ENCODE peak calls at places on chromosomes 4 and X, in ten cellular contexts. F, A, S, K, Z, E, R, B, T and H are unnamed samples.

GRCh38 chr4:104487105-104487504 is 7.6 kb downstream of the CXXC4 start:
- DNase-seq in F (no peak), A (no peak), S (no peak), K (no peak), Z (no peak), E (no peak), R (no peak), B (no peak), T (no peak), H (no peak)

GRCh38 chrX:113287761-113288160 is 447.1 kb upstream of the AMOT start:
- DNase-seq in F (no peak), A (no peak), S (no peak), K (no peak), Z (no peak), E (no peak), R (no peak), B (no peak), T (no peak), H (no peak)

GRCh38 chr4:93852680-93853079 is 24.1 kb downstream of the ATOH1 start:
- DNase-seq in F (no peak), A (no peak), S (no peak), K (no peak), Z (no peak), E (no peak), R (no peak), B (no peak), T (no peak), H (no peak)

GRCh38 chr4:149795256-149795655 is 20.4 kb downstream of the IQCM start:
- DNase-seq in F (no peak), A (no peak), S (no peak), K (no peak), Z (no peak), E (no peak), R (no peak), B (no peak), T (no peak), H (no peak)

GRCh38 chr4:153075256-153075630 is 129.0 kb upstream of the TRIM2 start:
- DNase-seq in F (no peak), A (no peak), S (no peak), K (no peak), Z (no peak), E (no peak), R (no peak), B (no peak), T (no peak), H (no peak)

GRCh38 chrX:97616883-97617510 is 733.3 kb downstream of the RPA4 start:
- DNase-seq in F (peak; percentile 74), A (no peak), S (no peak), K (no peak), Z (peak; percentile 70), E (no peak), R (peak; percentile 53), B (peak; percentile 56), T (no peak), H (no peak)

GRCh38 chrX:101230636-101231035 is 11.1 kb downstream of the DRP2 start:
- DNase-seq in F (peak; percentile 51), A (no peak), S (no peak), K (no peak), Z (peak; percentile 39), E (no peak), R (no peak), B (peak; percentile 12), T (no peak), H (no peak)

GRCh38 chr4:189046642-189047041 is 894.0 kb upstream of the FRG1 start:
- DNase-seq in F (peak; percentile 24), A (no peak), S (no peak), K (no peak), Z (no peak), E (peak; percentile 80), R (peak; percentile 28), B (no peak), T (no peak), H (no peak)

GRCh38 chr4:124839786-124840390 is 127.4 kb upstream of the ANKRD50 start:
- DNase-seq in F (no peak), A (no peak), S (no peak), K (no peak), Z (peak; percentile 14), E (no peak), R (no peak), B (no peak), T (no peak), H (no peak)

GRCh38 chr4:25950476-25951389 is 36.7 kb downstream of the SMIM20 start:
- DNase-seq in F (no peak), A (no peak), S (no peak), K (no peak), Z (no peak), E (no peak), R (no peak), B (no peak), T (no peak), H (no peak)

GRCh38 chrX:52363247-52363883 is 5.5 kb upstream of the XAGE2 start:
- DNase-seq in F (peak; percentile 5), A (peak; percentile 59), S (no peak), K (no peak), Z (peak; percentile 37), E (no peak), R (no peak), B (no peak), T (no peak), H (no peak)

GRCh38 chr4:95367824-95368223 is 180.9 kb downstream of the UNC5C start:
- DNase-seq in F (no peak), A (no peak), S (no peak), K (no peak), Z (no peak), E (no peak), R (no peak), B (no peak), T (no peak), H (no peak)

GRCh38 chrX:49106930-49107329 is 16.6 kb downstream of the GPKOW start:
- DNase-seq in F (peak; percentile 52), A (peak; percentile 74), S (no peak), K (no peak), Z (peak; percentile 71), E (no peak), R (no peak), B (peak; percentile 67), T (no peak), H (no peak)

GRCh38 chrX:69010339-69010738 is 154.9 kb downstream of the PJA1 start:
- DNase-seq in F (no peak), A (no peak), S (no peak), K (no peak), Z (no peak), E (no peak), R (no peak), B (no peak), T (no peak), H (no peak)

GRCh38 chr4:153997506-153997905 is 208.6 kb upstream of the SFRP2 start:
- DNase-seq in F (no peak), A (no peak), S (no peak), K (no peak), Z (no peak), E (no peak), R (no peak), B (no peak), T (no peak), H (no peak)

GRCh38 chr4:171101845-171102244 is 711.4 kb upstream of the GALNTL6 start:
- DNase-seq in F (no peak), A (peak; percentile 11), S (no peak), K (no peak), Z (no peak), E (no peak), R (no peak), B (no peak), T (no peak), H (no peak)

GRCh38 chr4:121555315-121556107 is 141.3 kb downstream of the ANXA5 start:
- DNase-seq in F (peak; percentile 8), A (no peak), S (no peak), K (no peak), Z (peak; percentile 17), E (no peak), R (no peak), B (no peak), T (no peak), H (no peak)

GRCh38 chrX:134545524-134545923 is 85.6 kb downstream of the HPRT1 start:
- DNase-seq in F (no peak), A (no peak), S (no peak), K (no peak), Z (no peak), E (no peak), R (no peak), B (no peak), T (no peak), H (no peak)

GRCh38 chr4:66178901-66179300 is 508.6 kb upstream of the EPHA5 start:
- DNase-seq in F (no peak), A (no peak), S (no peak), K (no peak), Z (peak; percentile 17), E (no peak), R (peak; percentile 54), B (no peak), T (no peak), H (no peak)

GRCh38 chrX:71067727-71068051 is 445 bp downstream of the SNX12 start:
- DNase-seq in F (no peak), A (peak; percentile 32), S (no peak), K (no peak), Z (no peak), E (no peak), R (no peak), B (no peak), T (no peak), H (no peak)

GRCh38 chr4:136558940-136559494 is 973.3 kb downstream of the PCDH18 start:
- DNase-seq in F (no peak), A (no peak), S (no peak), K (no peak), Z (no peak), E (no peak), R (no peak), B (no peak), T (no peak), H (no peak)

GRCh38 chr4:126916626-126917140 is 716.1 kb upstream of the INTU start:
- DNase-seq in F (peak; percentile 86), A (no peak), S (no peak), K (no peak), Z (peak; percentile 85), E (no peak), R (peak; percentile 42), B (peak; percentile 56), T (no peak), H (no peak)

GRCh38 chrX:20720954-20721626 is 454.4 kb upstream of the RPS6KA3 start:
- DNase-seq in F (no peak), A (no peak), S (no peak), K (no peak), Z (no peak), E (no peak), R (no peak), B (no peak), T (no peak), H (no peak)

GRCh38 chr4:153809307-153809706 is 20.4 kb upstream of the SFRP2 start:
- DNase-seq in F (no peak), A (no peak), S (no peak), K (no peak), Z (no peak), E (no peak), R (no peak), B (no peak), T (no peak), H (no peak)

GRCh38 chr4:142372570-142373300 is 473.4 kb downstream of the INPP4B start:
- DNase-seq in F (peak; percentile 19), A (no peak), S (no peak), K (no peak), Z (no peak), E (no peak), R (no peak), B (no peak), T (no peak), H (no peak)

GRCh38 chrX:87299563-87300160 is 217.9 kb upstream of the KLHL4 start:
- DNase-seq in F (peak; percentile 8), A (peak; percentile 43), S (no peak), K (peak; percentile 0), Z (peak; percentile 35), E (no peak), R (no peak), B (peak; percentile 1), T (no peak), H (no peak)

GRCh38 chr4:66929748-66930147 is 615.6 kb downstream of the CENPC start:
- DNase-seq in F (no peak), A (no peak), S (no peak), K (peak; percentile 66), Z (no peak), E (no peak), R (no peak), B (no peak), T (no peak), H (no peak)

GRCh38 chrX:101462892-101463291 is 22.4 kb upstream of the ARMCX4 start:
- DNase-seq in F (peak; percentile 24), A (peak; percentile 62), S (peak; percentile 45), K (no peak), Z (peak; percentile 62), E (no peak), R (no peak), B (peak; percentile 38), T (no peak), H (no peak)